ENCODE peak calls at places on chromosome 12, in five cellular contexts. B is endodermal cell, W is choroid plexus epithelial cell, V is GM12865, J is OCI-LY7. L is an unnamed sample.

GRCh38 chr12:59780605-59781135 is 184.8 kb downstream of the SLC16A7 start:
- DNase-seq in W (peak; percentile 82), B (peak; percentile 72), V (peak; percentile 23), J (peak; percentile 12), L (peak; percentile 72)

GRCh38 chr12:52446346-52447045 is 5.5 kb downstream of the KRT6B start:
- DNase-seq in W (no peak), B (peak; percentile 17), J (no peak), V (no peak), L (no peak)

GRCh38 chr12:122994781-122995502 is 14.5 kb downstream of the ARL6IP4 start:
- DNase-seq in W (no peak), B (no peak), V (no peak), J (no peak), L (no peak)

GRCh38 chr12:47383942-47384341 is 304.2 kb upstream of the AMIGO2 start:
- DNase-seq in J (no peak), V (no peak), B (no peak), W (peak; percentile 66), L (peak; percentile 74)

GRCh38 chr12:43858991-43859390 is 23.1 kb downstream of the TMEM117 start:
- DNase-seq in W (no peak), V (no peak), B (no peak), J (no peak), L (no peak)

GRCh38 chr12:84043355-84043754 is 869.2 kb downstream of the SLC6A15 start:
- DNase-seq in V (no peak), J (no peak), W (no peak), B (no peak), L (no peak)

GRCh38 chr12:11833174-11833895 is 183.9 kb downstream of the ETV6 start:
- DNase-seq in W (no peak), V (no peak), B (peak; percentile 35), J (no peak), L (no peak)

GRCh38 chr12:19643635-19644034 is 204.3 kb downstream of the AEBP2 start:
- DNase-seq in B (peak; percentile 78), W (peak; percentile 84), J (no peak), V (no peak), L (peak; percentile 78)

GRCh38 chr12:105109465-105110212 is 2.1 kb downstream of the WASHC4 start:
- DNase-seq in W (peak; percentile 45), B (peak; percentile 59), J (peak; percentile 67), V (peak; percentile 75), L (peak; percentile 26)

GRCh38 chr12:4720637-4720995 is 416 bp downstream of the GALNT8 start:
- DNase-seq in V (no peak), J (no peak), W (no peak), B (peak; percentile 86), L (no peak)

GRCh38 chr12:59570134-59570533 is 25.7 kb upstream of the SLC16A7 start:
- DNase-seq in B (no peak), V (no peak), W (peak; percentile 44), J (no peak), L (peak; percentile 2)

GRCh38 chr12:25752910-25753309 is 199.8 kb upstream of the LMNTD1 start:
- DNase-seq in V (no peak), B (no peak), W (no peak), J (no peak), L (no peak)

GRCh38 chr12:91774471-91774921 is 371.1 kb downstream of the BTG1 start:
- DNase-seq in W (peak; percentile 70), J (no peak), B (no peak), V (peak; percentile 24), L (peak; percentile 78)

GRCh38 chr12:47075192-47076084 is 4.0 kb upstream of the PCED1B start:
- DNase-seq in V (no peak), B (no peak), W (no peak), J (no peak), L (no peak)

GRCh38 chr12:96427269-96427729 is 27.1 kb upstream of the CDK17 start:
- DNase-seq in B (peak; percentile 74), V (no peak), J (no peak), W (peak; percentile 100), L (peak; percentile 100)

GRCh38 chr12:20183563-20183962 is 184.8 kb upstream of the PDE3A start:
- DNase-seq in W (peak; percentile 84), V (no peak), J (no peak), B (no peak), L (peak; percentile 51)

GRCh38 chr12:12476836-12477531 is 85.7 kb downstream of the DUSP16 start:
- DNase-seq in W (no peak), V (no peak), J (no peak), B (no peak), L (no peak)

GRCh38 chr12:87704374-87704773 is 324.8 kb downstream of the C12orf50 start:
- DNase-seq in V (no peak), B (no peak), J (no peak), W (no peak), L (no peak)

GRCh38 chr12:71780207-71780822 is 25.7 kb downstream of the RAB21 start:
- DNase-seq in J (peak; percentile 55), W (peak; percentile 75), B (peak; percentile 76), V (peak; percentile 40), L (peak; percentile 63)

GRCh38 chr12:22408605-22409004 is 74.1 kb upstream of the ST8SIA1 start:
- DNase-seq in W (no peak), B (peak; percentile 29), J (no peak), V (no peak), L (no peak)

GRCh38 chr12:47397664-47398281 is 308.1 kb downstream of the RPAP3 start:
- DNase-seq in B (no peak), J (peak; percentile 60), W (peak; percentile 89), V (peak; percentile 47), L (peak; percentile 77)

GRCh38 chr12:107027304-107028053 is 40.5 kb upstream of the MTERF2 start:
- DNase-seq in J (no peak), W (peak; percentile 98), B (no peak), V (peak; percentile 72), L (peak; percentile 90)

GRCh38 chr12:41972196-41972994 is 172.3 kb downstream of the GXYLT1 start:
- DNase-seq in B (no peak), J (no peak), W (no peak), V (no peak), L (no peak)

GRCh38 chr12:57766464-57767311 is at the start of gene CYP27B1:
- DNase-seq in J (no peak), B (peak; percentile 94), V (no peak), W (peak; percentile 44), L (peak; percentile 16)

GRCh38 chr12:96495841-96496545 is 6.6 kb downstream of the CFAP54 start:
- DNase-seq in V (peak; percentile 39), J (no peak), B (no peak), W (no peak), L (no peak)

GRCh38 chr12:54053625-54054441 is at the start of gene HOXC4:
- DNase-seq in V (peak; percentile 77), W (no peak), J (peak; percentile 87), B (peak; percentile 80), L (peak; percentile 63)

GRCh38 chr12:9773216-9773877 is 12.6 kb upstream of the CD69 start:
- DNase-seq in W (no peak), B (no peak), V (no peak), J (no peak), L (no peak)

GRCh38 chr12:2551097-2551496 is 243.7 kb upstream of the FKBP4 start:
- DNase-seq in J (no peak), W (no peak), V (no peak), B (no peak), L (no peak)

DNA sequence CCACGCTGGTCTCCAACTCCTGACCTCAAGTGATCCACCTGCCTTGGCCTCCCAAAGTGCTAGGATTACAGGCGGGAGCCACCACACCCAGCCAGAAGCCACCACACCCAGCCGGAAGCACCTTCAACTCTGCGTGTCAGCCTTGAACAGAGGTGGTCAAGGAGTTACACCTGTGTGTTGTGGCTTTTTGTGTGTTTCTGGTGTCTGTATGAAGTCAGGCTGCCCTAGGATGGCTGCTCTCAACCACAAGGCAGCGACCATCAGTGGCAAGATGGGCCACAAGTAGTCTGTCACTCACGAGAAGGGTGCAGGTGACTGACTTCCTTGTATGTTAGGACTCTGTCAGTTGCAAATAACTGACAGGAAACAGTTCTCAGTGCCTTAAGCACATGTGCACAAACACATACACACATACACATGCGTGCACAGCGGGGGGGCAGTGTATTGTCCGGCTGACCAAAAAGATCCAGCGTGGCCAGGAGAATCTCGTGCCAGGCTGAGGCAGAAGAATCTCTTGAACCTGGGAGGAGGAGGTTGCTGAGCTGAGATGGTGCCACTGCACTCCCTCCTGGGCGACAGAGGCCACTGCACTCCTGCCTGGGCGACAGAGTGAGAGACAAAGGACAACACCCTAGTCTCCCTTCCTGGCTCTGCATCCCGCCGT is 13.5 kb downstream of the P2RX4 start:
- DNase-seq in B (peak; percentile 88), J (peak; percentile 42), W (peak; percentile 38), V (peak; percentile 71), L (no peak)
- TF ChIP-seq CTCF in B (peak; percentile 74), J (peak; percentile 53), W (peak; percentile 59), V (peak; percentile 42), L (peak; percentile 7)

DNA sequence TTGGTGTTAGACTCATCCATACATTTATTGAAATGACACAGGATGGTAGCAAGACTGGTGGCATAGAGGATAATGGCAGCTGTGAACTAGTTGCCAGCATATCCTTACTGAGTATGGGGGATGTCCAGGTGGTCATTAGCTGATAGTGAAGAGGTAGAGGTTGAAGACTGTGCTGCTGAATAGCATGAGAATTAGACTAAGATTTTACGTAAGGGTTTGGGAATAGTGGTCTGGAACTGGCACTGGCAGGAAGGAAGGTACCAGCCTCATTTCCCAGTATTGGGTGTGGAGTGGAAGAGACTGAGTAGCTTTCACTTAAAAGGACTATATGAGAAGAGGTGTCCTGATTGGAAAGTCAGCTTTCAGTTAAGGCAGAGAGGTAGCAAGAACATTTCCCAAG is 6.5 kb downstream of the ERC1 start:
- DNase-seq in J (no peak), B (no peak), V (no peak), W (no peak), L (no peak)
- H3K4me3 ChIP-seq in J (peak overlapping the region; percentile 44), B (no peak overlapping the region), V (no peak overlapping the region), W (no peak overlapping the region), L (no peak overlapping the region)

GRCh38 chr12:111673503-111673902 is 12.3 kb downstream of the BRAP start:
- DNase-seq in V (peak; percentile 25), J (peak; percentile 37), B (no peak), W (peak; percentile 71), L (peak; percentile 58)
- TF ChIP-seq CTCF in V (peak; percentile 21), J (peak; percentile 73), B (peak; percentile 72), W (peak; percentile 77), L (peak; percentile 64)

GRCh38 chr12:55722948-55723347 is 2.8 kb downstream of the RDH5 start:
- DNase-seq in B (no peak), J (no peak), V (no peak), W (no peak), L (no peak)

GRCh38 chr12:55720071-55720564 is at the start of gene RDH5:
- DNase-seq in B (no peak), W (peak; percentile 46), V (no peak), J (no peak), L (peak; percentile 96)

GRCh38 chr12:55721601-55722213 is 1.5 kb downstream of the RDH5 start:
- DNase-seq in V (no peak), B (no peak), W (no peak), J (no peak), L (no peak)

GRCh38 chr12:55719371-55719770 is 822 bp upstream of the RDH5 start:
- DNase-seq in J (no peak), W (no peak), V (no peak), B (no peak), L (no peak)

DNA sequence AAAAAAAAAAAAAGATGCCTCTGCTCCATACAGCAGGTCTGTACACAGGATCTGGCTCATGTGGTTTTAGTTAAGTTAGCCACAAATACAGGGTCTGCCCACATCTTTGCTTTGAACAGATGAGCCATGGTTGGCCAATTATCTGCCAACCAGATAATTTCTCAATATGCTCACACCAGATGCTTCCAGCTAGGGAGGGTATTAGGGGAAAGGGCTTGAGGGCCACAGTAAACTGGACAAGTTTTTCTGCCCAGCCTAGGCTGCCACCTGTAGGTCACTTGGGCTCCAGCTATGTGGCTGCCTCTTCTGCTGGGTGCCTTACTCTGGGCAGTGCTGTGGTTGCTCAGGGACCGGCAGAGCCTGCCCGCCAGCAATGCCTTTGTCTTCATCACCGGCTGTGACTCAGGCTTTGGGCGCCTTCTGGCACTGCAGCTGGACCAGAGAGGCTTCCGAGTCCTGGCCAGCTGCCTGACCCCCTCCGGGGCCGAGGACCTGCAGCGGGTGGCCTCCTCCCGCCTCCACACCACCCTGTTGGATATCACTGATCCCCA is 776 bp downstream of the RDH5 start:
- DNase-seq in W (peak; percentile 77), V (no peak), B (peak; percentile 89), J (no peak), L (peak; percentile 92)
- H3K4me3 ChIP-seq in W (no peak overlapping the region), V (no peak overlapping the region), B (no peak overlapping the region), J (no peak overlapping the region), L (peak overlapping the region; percentile 31)